ENCODE peak calls at places on chromosomes 7 and 10, in ten cellular contexts. L is effector CD8-positive, alpha-beta T cell; Q is GDM1; S is ureter; O is breast epithelium; I is left kidney; E is activated CD4-positive, alpha-beta T cell treated with anti-CD3 and anti-CD28 coated beads for 1 hour; D is chondrocyte; M is psoas muscle; A is NCI-H2171. R is an unnamed sample.
A peak's percentile ranks its signal among the peaks of the same experiment; 100 is the strongest.

GRCh38 chr7:18119985-18120384 is 92.3 kb upstream of the PRPS1L1 start:
- DNase-seq in L (no peak), I (peak; percentile 60), A (no peak), O (no peak), S (no peak), M (no peak), E (no peak), Q (no peak), D (no peak), R (no peak)

GRCh38 chr10:59393349-59393748 is 31.0 kb upstream of the FAM13C start:
- DNase-seq in Q (no peak), M (no peak), A (no peak), D (no peak), L (no peak), S (no peak), I (no peak), O (no peak), E (no peak), R (no peak)

GRCh38 chr7:92797693-92798092 is 38.7 kb downstream of the CDK6 start:
- DNase-seq in S (no peak), I (no peak), E (no peak), D (no peak), O (no peak), Q (no peak), A (no peak), M (no peak), L (no peak), R (no peak)

GRCh38 chr7:90642978-90643377 is 46.9 kb downstream of the CDK14 start:
- DNase-seq in I (no peak), O (no peak), Q (no peak), M (no peak), S (no peak), E (no peak), A (no peak), L (no peak), D (no peak), R (no peak)

GRCh38 chr10:15515207-15515606 is 144.1 kb upstream of the FAM171A1 start:
- DNase-seq in S (peak; percentile 69), Q (no peak), M (no peak), I (peak; percentile 63), E (no peak), D (no peak), A (no peak), O (peak; percentile 78), L (no peak), R (no peak)

GRCh38 chr7:69800495-69800894 is 202.2 kb downstream of the AUTS2 start:
- DNase-seq in O (no peak), S (no peak), E (no peak), D (no peak), I (peak; percentile 66), A (no peak), Q (no peak), M (no peak), L (no peak), R (no peak)

GRCh38 chr7:46315891-46316290 is 394.8 kb upstream of the IGFBP3 start:
- DNase-seq in S (no peak), M (no peak), A (no peak), I (no peak), L (no peak), E (no peak), O (no peak), D (no peak), Q (no peak), R (no peak)

GRCh38 chr10:20017961-20018360 is 201.7 kb downstream of the PLXDC2 start:
- DNase-seq in Q (no peak), E (no peak), O (no peak), D (no peak), M (no peak), I (no peak), L (no peak), S (no peak), A (no peak), R (no peak)

GRCh38 chr7:91242097-91242846 is 22.0 kb upstream of the FZD1 start:
- DNase-seq in D (no peak), S (no peak), I (peak; percentile 48), A (peak; percentile 6), O (no peak), E (no peak), L (no peak), M (no peak), Q (no peak), R (no peak)

GRCh38 chr10:130339911-130340310 is 203.7 kb downstream of the GLRX3 start:
- DNase-seq in Q (no peak), M (no peak), L (no peak), I (no peak), D (no peak), O (no peak), A (no peak), S (no peak), E (no peak), R (no peak)

GRCh38 chr10:86244296-86244695 is 122.3 kb downstream of the GRID1 start:
- DNase-seq in O (no peak), A (no peak), M (no peak), E (no peak), D (no peak), I (peak; percentile 76), L (no peak), S (no peak), Q (no peak), R (no peak)

GRCh38 chr10:119206603-119207366 is 586 bp upstream of the GRK5 start:
- DNase-seq in A (peak; percentile 34), L (peak; percentile 56), Q (peak; percentile 68), S (peak; percentile 61), O (peak; percentile 48), E (peak; percentile 58), M (peak; percentile 85), I (peak; percentile 92), D (peak; percentile 73), R (peak; percentile 84)

GRCh38 chr10:110416776-110417732 is 80.7 kb upstream of the DUSP5 start:
- DNase-seq in L (no peak), Q (no peak), S (peak; percentile 67), D (no peak), I (no peak), O (no peak), A (no peak), E (no peak), M (no peak), R (no peak)

GRCh38 chr7:130426541-130426940 is 14.3 kb downstream of the CEP41 start:
- DNase-seq in D (no peak), O (no peak), A (no peak), Q (peak; percentile 29), M (no peak), S (no peak), I (no peak), L (no peak), E (no peak), R (no peak)

GRCh38 chr10:58531084-58531695 is 18.5 kb downstream of the BICC1 start:
- DNase-seq in I (peak; percentile 75), L (no peak), A (peak; percentile 1), S (peak; percentile 46), Q (peak; percentile 13), E (no peak), D (no peak), M (no peak), O (no peak), R (peak; percentile 78)

GRCh38 chr10:99924451-99924850 is 85.3 kb downstream of the DNMBP start:
- DNase-seq in A (no peak), M (no peak), Q (no peak), I (no peak), O (no peak), E (no peak), L (no peak), D (no peak), S (no peak), R (no peak)

R was measured in mesothelial cell of epicardium.